ENCODE peak calls at places on chromosomes 4 and X, in eight cellular contexts. H, K, I, U, M, F, X and P are unnamed samples.

GRCh38 chr4:52990706-52991105 is 128.6 kb downstream of the RASL11B start:
- DNase-seq in H (no peak), K (no peak), I (no peak), U (no peak), M (no peak), F (no peak), X (no peak), P (no peak)

GRCh38 chr4:131388277-131388676 is 1760.8 kb upstream of the PCDH10 start:
- DNase-seq in H (no peak), K (no peak), I (no peak), U (no peak), M (no peak), F (no peak), X (no peak), P (no peak)

GRCh38 chr4:24896056-24896455 is 16.8 kb downstream of the CCDC149 start:
- DNase-seq in H (no peak), K (no peak), I (no peak), U (no peak), M (no peak), F (no peak), X (no peak), P (no peak)

GRCh38 chrX:19602866-19603620 is 87.7 kb upstream of the MAP3K15 start:
- DNase-seq in H (no peak), K (peak; percentile 39), I (peak; percentile 20), U (no peak), M (no peak), F (no peak), X (no peak), P (no peak)

GRCh38 chr4:146098978-146099377 is 76.5 kb upstream of the LSM6 start:
- DNase-seq in H (no peak), K (no peak), I (no peak), U (no peak), M (no peak), F (no peak), X (no peak), P (no peak)

GRCh38 chr4:93814722-93815121 is 13.8 kb upstream of the ATOH1 start:
- DNase-seq in H (peak; percentile 67), K (no peak), I (peak; percentile 70), U (no peak), M (no peak), F (peak; percentile 40), X (no peak), P (no peak)

GRCh38 chrX:11381464-11381863 is 88.3 kb downstream of the AMELX start:
- DNase-seq in H (no peak), K (peak; percentile 24), I (peak; percentile 50), U (peak; percentile 25), M (no peak), F (no peak), X (peak; percentile 8), P (no peak)

GRCh38 chrX:70508296-70508911 is 63.8 kb downstream of the DLG3 start:
- DNase-seq in H (no peak), K (no peak), I (no peak), U (peak; percentile 44), M (no peak), F (no peak), X (no peak), P (no peak)

GRCh38 chr4:116055857-116056827 is 942.7 kb upstream of the NDST4 start:
- DNase-seq in H (no peak), K (peak; percentile 22), I (no peak), U (no peak), M (no peak), F (no peak), X (no peak), P (no peak)

GRCh38 chr4:72031868-72032619 is at the start of gene NPFFR2:
- DNase-seq in H (no peak), K (no peak), I (no peak), U (no peak), M (no peak), F (peak; percentile 26), X (no peak), P (no peak)

GRCh38 chr4:68732653-68733466 is 62.4 kb upstream of the UGT2B15 start:
- DNase-seq in H (no peak), K (no peak), I (no peak), U (peak; percentile 100), M (no peak), F (no peak), X (no peak), P (no peak)

GRCh38 chrX:47991263-47992092 is 12.3 kb downstream of the ZNF182 start:
- DNase-seq in H (no peak), K (no peak), I (no peak), U (no peak), M (no peak), F (no peak), X (no peak), P (no peak)

GRCh38 chr4:144787365-144788263 is 141.7 kb downstream of the HHIP start:
- DNase-seq in H (no peak), K (peak; percentile 31), I (no peak), U (peak; percentile 34), M (no peak), F (no peak), X (no peak), P (no peak)

GRCh38 chr4:101337688-101338087 is 9.6 kb downstream of the PPP3CA start:
- DNase-seq in H (no peak), K (no peak), I (no peak), U (no peak), M (no peak), F (no peak), X (no peak), P (no peak)

GRCh38 chr4:4859010-4859798 is at the start of gene MSX1:
- DNase-seq in H (peak; percentile 12), K (peak; percentile 60), I (peak; percentile 87), U (peak; percentile 81), M (peak; percentile 87), F (peak; percentile 88), X (no peak), P (peak; percentile 75)

GRCh38 chr4:986949-987688 is at the start of gene IDUA:
- DNase-seq in H (peak; percentile 65), K (peak; percentile 61), I (peak; percentile 71), U (peak; percentile 74), M (peak; percentile 83), F (peak; percentile 87), X (peak; percentile 79), P (no peak)

GRCh38 chr4:6470502-6471302 is 1.7 kb downstream of the PPP2R2C start:
- DNase-seq in H (no peak), K (no peak), I (no peak), U (no peak), M (peak; percentile 48), F (no peak), X (no peak), P (no peak)

GRCh38 chr4:123827511-123827910 is 430.9 kb downstream of the SPRY1 start:
- DNase-seq in H (no peak), K (no peak), I (no peak), U (no peak), M (no peak), F (no peak), X (no peak), P (no peak)

GRCh38 chr4:80172203-80172602 is 25.1 kb upstream of the PRDM8 start:
- DNase-seq in H (no peak), K (no peak), I (no peak), U (no peak), M (no peak), F (no peak), X (no peak), P (no peak)

GRCh38 chrX:28609917-28610613 is 22.8 kb downstream of the IL1RAPL1 start:
- DNase-seq in H (no peak), K (no peak), I (no peak), U (no peak), M (peak; percentile 63), F (peak; percentile 29), X (no peak), P (no peak)

GRCh38 chr4:113575391-113575790 is 186.1 kb downstream of the CAMK2D start:
- DNase-seq in H (no peak), K (no peak), I (no peak), U (no peak), M (no peak), F (no peak), X (no peak), P (no peak)

GRCh38 chr4:37762294-37763163 is 64.0 kb upstream of the PGM2 start:
- DNase-seq in H (no peak), K (peak; percentile 6), I (no peak), U (peak; percentile 9), M (peak; percentile 38), F (peak; percentile 48), X (no peak), P (no peak)

DNA sequence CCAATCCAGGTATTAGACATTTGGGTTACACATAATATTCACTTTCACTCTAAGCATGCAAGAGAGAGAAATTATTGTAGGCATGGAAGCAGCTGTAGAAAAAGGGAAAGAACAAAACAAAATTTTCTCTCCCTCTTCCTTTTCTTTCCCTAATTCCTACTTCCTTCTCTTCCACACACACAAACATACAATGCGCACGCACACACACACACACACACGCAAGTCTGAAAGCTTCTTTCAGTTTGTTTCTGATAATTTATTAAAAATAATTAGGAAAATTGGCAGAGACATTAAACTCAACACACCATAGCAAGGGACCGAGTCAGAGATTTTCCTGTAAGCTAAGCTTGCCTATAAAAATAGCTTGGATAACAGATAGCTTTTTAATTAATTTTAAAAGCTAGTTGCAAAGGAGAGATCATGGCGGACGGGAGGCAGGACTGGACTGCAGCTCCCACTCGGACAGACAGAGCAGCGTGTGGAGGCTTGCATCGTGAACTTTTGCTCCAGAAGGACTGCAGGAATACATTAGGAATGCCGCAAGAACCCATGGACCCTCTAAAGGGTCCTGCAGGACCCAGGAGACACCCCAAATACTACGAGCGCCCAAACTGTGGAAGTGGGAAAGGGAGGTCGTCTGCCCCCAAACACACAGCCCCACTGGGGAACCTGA is 92.6 kb upstream of the MAPK10 start:
- DNase-seq in H (no peak), K (no peak), I (no peak), U (no peak), M (no peak), F (no peak), X (no peak), P (no peak)
- H3K4me3 ChIP-seq in H (no peak overlapping the region), K (no peak overlapping the region), I (peak overlapping the region; percentile 37), U (no peak overlapping the region), M (peak overlapping the region; percentile 44), F (peak overlapping the region; percentile 35), X (no peak overlapping the region), P (no peak overlapping the region)

DNA sequence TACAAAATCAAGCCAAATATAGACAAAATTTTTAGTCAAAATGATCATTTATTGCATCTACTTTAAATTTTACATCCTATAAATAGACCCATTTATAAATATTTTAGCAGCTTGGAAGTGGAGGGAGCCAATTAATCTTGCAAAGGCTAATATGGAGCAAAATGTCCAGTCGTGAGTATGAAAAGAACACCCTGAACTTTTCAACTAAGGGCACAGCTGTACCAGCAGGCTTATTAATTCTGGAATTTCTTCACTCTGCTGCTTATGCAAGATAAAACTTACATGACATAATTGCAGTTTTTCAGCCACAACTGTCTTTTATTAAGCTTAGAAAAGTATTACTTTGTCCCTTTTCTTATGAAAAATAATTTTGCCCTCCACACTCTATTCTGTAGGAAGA is 22.9 kb upstream of the USP53 start:
- DNase-seq in H (no peak), K (no peak), I (no peak), U (no peak), M (no peak), F (no peak), X (no peak), P (no peak)
- H3K27ac ChIP-seq in H (no peak overlapping the region), K (no peak overlapping the region), I (peak overlapping the region; percentile 13), U (no peak overlapping the region), M (peak overlapping the region; percentile 47), F (no peak overlapping the region), X (no peak overlapping the region), P (no peak overlapping the region)

GRCh38 chr4:165208741-165209388 is 1.5 kb downstream of the KLHL2 start:
- DNase-seq in H (no peak), K (no peak), I (no peak), U (no peak), M (no peak), F (no peak), X (no peak), P (no peak)
- H3K4me3 ChIP-seq in H (peak overlapping the region; percentile 3), K (peak overlapping the region; percentile 85), I (peak overlapping the region; percentile 68), U (peak overlapping the region; percentile 87), M (peak overlapping the region; percentile 92), F (peak overlapping the region; percentile 90), X (no peak overlapping the region), P (peak overlapping the region; percentile 98)

GRCh38 chrX:50638123-50638522 is 167.5 kb upstream of the DGKK start:
- DNase-seq in H (no peak), K (no peak), I (peak; percentile 42), U (no peak), M (no peak), F (peak; percentile 53), X (no peak), P (no peak)
- H3K27ac ChIP-seq in H (no peak overlapping the region), K (no peak overlapping the region), I (no peak overlapping the region), U (no peak overlapping the region), M (no peak overlapping the region), F (no peak overlapping the region), X (no peak overlapping the region), P (no peak overlapping the region)